ENCODE peak calls at places on chromosomes 3 and 15, in seven cellular contexts. H is GM23338, O is PC-9, I is lower lobe of right lung, A is MM.1S, D is mammary epithelial cell, S is A549. G is an unnamed sample.

GRCh38 chr15:64004059-64004458 is 42.2 kb downstream of the DAPK2 start:
- DNase-seq in I (no peak), S (peak), D (no peak), H (no peak), O (no peak), A (no peak), G (no peak)

GRCh38 chr3:189188466-189188865 is 16.7 kb downstream of the TPRG1 start:
- DNase-seq in A (no peak), D (no peak), H (no peak), S (no peak), O (peak), I (no peak), G (no peak)

GRCh38 chr3:58249358-58250092 is 11.9 kb downstream of the ABHD6 start:
- DNase-seq in I (no peak), S (no peak), O (no peak), H (peak), D (no peak), A (no peak), G (no peak)

GRCh38 chr15:37002041-37002689 is 98.2 kb downstream of the MEIS2 start:
- DNase-seq in S (no peak), I (no peak), A (no peak), H (no peak), D (no peak), O (no peak), G (no peak)

GRCh38 chr15:67685008-67685599 is 140.2 kb upstream of the SKOR1 start:
- DNase-seq in A (peak), H (peak), D (peak), O (no peak), I (no peak), S (peak), G (no peak)

GRCh38 chr15:92157666-92158298 is 235.9 kb upstream of the ST8SIA2 start:
- DNase-seq in D (peak), O (no peak), S (no peak), I (no peak), H (no peak), A (no peak), G (no peak)

GRCh38 chr3:52841981-52842340 is 7.1 kb upstream of the MUSTN1 start:
- DNase-seq in A (no peak), H (no peak), S (no peak), O (no peak), I (no peak), D (no peak), G (no peak)

GRCh38 chr15:74957301-74958035 is 896 bp upstream of the RPP25 start:
- DNase-seq in D (no peak), H (peak), O (no peak), S (peak), A (no peak), I (peak), G (no peak)

GRCh38 chr3:56878046-56878445 is 76.3 kb upstream of the ARHGEF3 start:
- DNase-seq in S (no peak), D (no peak), O (no peak), H (peak), I (no peak), A (no peak), G (no peak)

DNA sequence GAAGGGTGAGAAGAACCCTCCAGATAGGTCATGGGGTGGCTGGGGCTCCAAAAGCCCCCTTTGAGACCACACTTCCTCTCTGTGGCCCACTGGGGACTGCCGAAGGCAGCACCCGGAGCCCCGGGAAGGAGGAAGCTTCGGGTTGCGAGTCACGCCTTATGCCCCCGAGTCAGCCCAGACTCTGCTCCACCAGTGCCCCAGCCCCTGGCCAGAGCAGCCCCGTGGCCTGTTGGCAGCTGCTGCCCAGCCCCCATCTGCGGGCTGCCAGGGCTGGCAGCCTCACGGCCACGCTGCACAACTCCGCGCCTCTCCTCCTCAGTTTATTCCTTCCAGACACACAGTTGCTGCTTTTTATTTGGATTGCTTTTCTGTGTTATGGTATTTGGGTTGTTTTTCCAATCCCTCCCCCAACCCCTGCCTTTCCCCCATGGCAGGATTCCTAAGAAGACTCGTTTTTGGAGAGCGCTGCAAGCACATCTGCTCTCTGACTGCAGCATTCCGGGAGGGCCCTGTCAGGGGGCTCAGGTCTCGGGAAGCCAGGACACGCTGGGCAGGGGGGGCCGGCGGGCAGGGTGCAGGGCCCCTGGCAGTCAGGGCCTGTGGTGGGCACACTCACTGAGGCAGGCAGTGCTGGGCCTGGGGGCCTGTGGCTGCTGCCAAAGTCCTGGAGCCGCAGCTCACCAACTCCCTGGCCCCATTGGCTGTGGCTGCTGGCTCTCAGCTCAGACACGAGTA is 20.3 kb downstream of the MAGEF1 start:
- DNase-seq in A (no peak), D (no peak), H (no peak), S (no peak), O (no peak), I (no peak), G (no peak)
- H3K27ac ChIP-seq in A (no peak), D (no peak), H (no peak), S (no peak), O (no peak), I (peak), G (no peak)

DNA sequence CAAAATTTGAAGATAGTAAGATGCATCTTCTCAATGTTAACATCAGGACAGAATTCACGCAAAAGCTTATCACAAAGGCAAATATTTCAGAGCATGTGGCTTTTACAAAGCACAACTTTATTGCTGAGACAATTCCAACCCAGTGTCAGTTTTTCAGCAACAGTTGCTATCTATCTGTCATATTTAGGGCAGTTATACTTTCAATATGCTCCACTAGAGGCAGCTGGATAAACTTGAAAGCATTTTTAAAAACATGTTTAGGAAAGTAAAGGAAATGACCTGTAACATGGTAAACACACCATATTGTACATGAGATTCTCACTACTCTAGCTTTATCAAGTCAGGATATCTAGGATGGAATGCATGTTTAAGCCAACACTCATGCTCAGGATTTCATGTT is 63.7 kb upstream of the CPB1 start:
- DNase-seq in I (no peak), H (no peak), A (no peak), S (no peak), D (no peak), O (no peak), G (no peak)
- TF ChIP-seq CTCF in I (no peak), H (no peak), A (no peak), S (no peak), D (no peak), O (no peak), G (no peak)

GRCh38 chr3:155079795-155080546 is at the start of gene MME:
- DNase-seq in O (peak), S (no peak), I (peak), A (peak), D (peak), H (peak), G (peak)
- H3K27ac ChIP-seq in O (no peak), S (no peak), I (peak), A (no peak), D (no peak), H (peak), G (peak)

GRCh38 chr3:23448998-23449537 is 245.9 kb downstream of the UBE2E2 start:
- DNase-seq in H (no peak), S (no peak), O (no peak), A (no peak), D (no peak), I (no peak), G (no peak)

GRCh38 chr3:23440416-23441294 is 237.5 kb downstream of the UBE2E2 start:
- DNase-seq in O (no peak), H (no peak), D (no peak), I (no peak), S (no peak), A (no peak), G (no peak)

GRCh38 chr3:23442598-23443383 is 239.7 kb downstream of the UBE2E2 start:
- DNase-seq in H (peak), O (no peak), S (no peak), D (peak), A (peak), I (no peak), G (no peak)

GRCh38 chr3:23446301-23446700 is 243.2 kb downstream of the UBE2E2 start:
- DNase-seq in H (no peak), I (no peak), A (no peak), S (no peak), O (no peak), D (no peak), G (no peak)

GRCh38 chr3:23444386-23444785 is 241.3 kb downstream of the UBE2E2 start:
- DNase-seq in H (no peak), I (no peak), D (no peak), S (no peak), A (no peak), O (no peak), G (no peak)
- TF ChIP-seq CTCF in H (no peak), I (no peak), D (no peak), S (no peak), A (no peak), O (no peak), G (no peak)

GRCh38 chr3:15347104-15347736 is 14.8 kb upstream of the SH3BP5 start:
- DNase-seq in I (no peak), A (peak), S (no peak), D (no peak), O (no peak), H (no peak), G (no peak)
- H3K27ac ChIP-seq in I (peak), A (peak), S (no peak), D (no peak), O (peak), H (no peak), G (no peak)

GRCh38 chr15:85618956-85619491 is 175.7 kb downstream of the KLHL25 start:
- DNase-seq in O (peak), A (no peak), I (no peak), S (peak), D (peak), H (peak), G (peak)

GRCh38 chr15:85614059-85614458 is 180.7 kb downstream of the KLHL25 start:
- DNase-seq in I (no peak), O (no peak), H (no peak), D (no peak), S (no peak), A (no peak), G (no peak)

GRCh38 chr15:85616549-85616948 is 178.2 kb downstream of the KLHL25 start:
- DNase-seq in O (no peak), D (no peak), I (no peak), H (no peak), S (no peak), A (no peak), G (no peak)

GRCh38 chr15:85620321-85621044 is 174.2 kb downstream of the KLHL25 start:
- DNase-seq in A (no peak), H (no peak), D (peak), S (no peak), O (no peak), I (no peak), G (no peak)

DNA sequence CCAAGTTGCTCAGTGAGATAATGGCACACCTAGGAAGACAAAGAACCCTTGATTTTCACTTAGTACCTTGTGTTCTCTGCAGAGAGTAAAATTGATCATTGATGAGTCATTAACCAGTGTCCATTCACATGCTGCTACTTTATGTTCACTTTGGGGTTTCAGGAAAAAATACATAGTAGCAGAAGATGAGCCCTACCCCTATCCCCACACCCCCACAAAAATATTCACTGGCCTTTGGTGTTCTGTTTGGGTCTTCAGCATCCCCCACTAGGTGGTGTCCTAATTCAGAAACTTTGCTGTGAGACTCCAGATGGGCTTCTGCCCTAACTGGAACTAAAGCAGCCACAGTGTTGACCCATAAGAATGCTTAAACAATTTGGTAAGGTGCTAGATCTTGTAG is 178.8 kb downstream of the KLHL25 start:
- DNase-seq in O (no peak), H (peak), S (peak), D (peak), I (no peak), A (peak), G (peak)
- TF ChIP-seq CTCF in O (no peak), H (peak), S (peak), D (peak), I (peak), A (peak), G (no peak)

DNA sequence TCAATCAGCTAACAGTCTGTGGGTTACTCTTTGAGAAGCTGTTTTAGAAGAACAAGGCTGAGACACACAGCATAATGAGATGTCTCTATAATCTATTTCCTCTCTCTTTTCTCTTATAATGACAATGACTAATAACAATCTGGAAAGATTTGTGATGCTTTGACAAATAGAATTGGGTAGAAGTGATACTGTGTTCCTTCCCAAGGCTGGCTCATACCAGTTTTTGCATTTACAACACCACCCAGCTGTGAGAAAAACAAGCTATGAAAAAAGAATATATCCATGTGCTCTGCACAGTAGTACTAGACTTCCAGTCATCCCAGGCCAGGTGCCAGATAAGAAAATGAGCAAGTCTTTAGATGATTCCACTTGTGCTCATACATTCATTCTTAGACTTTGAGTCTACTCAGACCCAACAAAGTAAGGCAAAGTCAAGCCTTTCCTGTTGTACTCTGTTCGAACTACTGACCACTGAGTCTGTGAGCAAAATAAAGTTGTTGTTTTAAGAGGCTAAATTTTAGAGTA is 350.1 kb upstream of the POU1F1 start:
- DNase-seq in O (no peak), H (no peak), S (no peak), D (no peak), I (no peak), A (no peak), G (no peak)
- H3K27ac ChIP-seq in O (no peak), H (no peak), S (no peak), D (no peak), I (no peak), A (no peak), G (no peak)

DNA sequence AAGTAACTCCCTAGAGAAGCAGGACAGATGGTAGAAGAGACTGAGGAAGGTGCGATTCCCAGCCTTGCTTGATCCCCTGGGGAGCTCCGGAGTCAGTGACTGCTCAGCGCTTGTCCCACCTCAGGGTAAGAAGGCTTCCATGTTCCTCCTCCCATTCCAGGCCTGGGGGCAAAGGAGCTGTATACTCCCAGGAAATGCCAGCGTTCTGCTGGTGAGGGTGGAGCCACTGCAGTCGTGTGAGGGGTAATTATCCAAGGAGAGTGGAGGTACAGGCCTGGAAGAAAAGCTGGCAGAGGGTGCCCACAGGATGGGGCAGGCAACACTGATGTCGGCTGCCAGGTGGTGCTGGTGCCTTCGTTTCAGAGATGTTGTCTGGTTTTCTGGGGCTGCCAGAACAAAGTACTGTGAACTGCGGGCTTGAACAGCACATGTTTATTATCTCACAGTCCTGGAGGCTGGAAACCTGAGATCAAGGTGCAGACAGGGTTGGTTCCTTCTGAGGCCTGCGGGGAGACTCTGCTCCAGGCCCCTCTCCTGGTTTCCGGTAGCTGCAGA is 12.1 kb upstream of the APBA2 start:
- DNase-seq in A (no peak), I (no peak), O (no peak), D (no peak), S (no peak), H (no peak), G (no peak)
- TF ChIP-seq CTCF in A (no peak), I (no peak), O (no peak), D (no peak), S (no peak), H (peak), G (no peak)

GRCh38 chr3:141930801-141931200 is 54.4 kb downstream of the ATP1B3 start:
- DNase-seq in D (no peak), A (no peak), I (no peak), O (no peak), H (no peak), S (no peak), G (no peak)

GRCh38 chr3:141938011-141938350 is 61.5 kb downstream of the ATP1B3 start:
- DNase-seq in O (no peak), S (no peak), I (no peak), D (no peak), H (no peak), A (no peak), G (no peak)

GRCh38 chr3:141929341-141929995 is 53.0 kb downstream of the ATP1B3 start:
- DNase-seq in A (no peak), S (no peak), D (no peak), O (no peak), H (no peak), I (no peak), G (no peak)

GRCh38 chr3:141934354-141934753 is 57.9 kb downstream of the ATP1B3 start:
- DNase-seq in H (no peak), S (no peak), O (no peak), I (no peak), D (no peak), A (no peak), G (no peak)

GRCh38 chr3:141933421-141934300 is 57.2 kb downstream of the ATP1B3 start:
- DNase-seq in I (no peak), A (no peak), S (no peak), D (no peak), H (no peak), O (no peak), G (no peak)
- H3K27ac ChIP-seq in I (no peak), A (no peak), S (no peak), D (no peak), H (peak), O (no peak), G (peak)